ENCODE peak calls at places on chromosomes 12 and 14, in four cellular contexts. One of them, this sample, is unnamed.

GRCh38 chr12:105378821-105379400 is 48.4 kb downstream of the C12orf75 start:
- DNase-seq in adrenal gland: peak
- DNase-seq in colonic mucosa: no peak
- DNase-seq in cardiac muscle cell: peak
- DNase-seq in this sample: no peak

GRCh38 chr14:24143511-24143910 is 2.1 kb upstream of the EMC9 start:
- DNase-seq in adrenal gland: no peak
- DNase-seq in colonic mucosa: no peak
- DNase-seq in cardiac muscle cell: no peak
- DNase-seq in this sample: no peak

GRCh38 chr12:22626429-22626828 is 1.5 kb downstream of the ETNK1 start:
- DNase-seq in adrenal gland: no peak
- DNase-seq in colonic mucosa: no peak
- DNase-seq in cardiac muscle cell: no peak
- DNase-seq in this sample: peak

GRCh38 chr12:3130053-3130805 is 53.0 kb downstream of the TSPAN9 start:
- DNase-seq in adrenal gland: no peak
- DNase-seq in colonic mucosa: no peak
- DNase-seq in cardiac muscle cell: no peak
- DNase-seq in this sample: no peak

GRCh38 chr12:43444940-43445564 is 107.0 kb downstream of the ADAMTS20 start:
- DNase-seq in adrenal gland: no peak
- DNase-seq in colonic mucosa: peak
- DNase-seq in cardiac muscle cell: peak
- DNase-seq in this sample: peak

GRCh38 chr14:81991998-81992397 is 458.3 kb upstream of the SEL1L start:
- DNase-seq in adrenal gland: no peak
- DNase-seq in colonic mucosa: no peak
- DNase-seq in cardiac muscle cell: no peak
- DNase-seq in this sample: no peak

GRCh38 chr12:12561305-12562015 is 1.2 kb downstream of the DUSP16 start:
- DNase-seq in adrenal gland: peak
- DNase-seq in colonic mucosa: peak
- DNase-seq in cardiac muscle cell: peak
- DNase-seq in this sample: peak

GRCh38 chr14:74240794-74241610 is 1.8 kb downstream of the VSX2 start:
- DNase-seq in adrenal gland: no peak
- DNase-seq in colonic mucosa: no peak
- DNase-seq in cardiac muscle cell: peak
- DNase-seq in this sample: no peak

GRCh38 chr12:48183876-48184548 is 568 bp downstream of the CCDC184 start:
- DNase-seq in adrenal gland: peak
- DNase-seq in colonic mucosa: no peak
- DNase-seq in cardiac muscle cell: no peak
- DNase-seq in this sample: no peak

GRCh38 chr12:53122961-53123468 is 19.7 kb downstream of the SOAT2 start:
- DNase-seq in adrenal gland: no peak
- DNase-seq in colonic mucosa: no peak
- DNase-seq in cardiac muscle cell: no peak
- DNase-seq in this sample: peak

GRCh38 chr14:102080183-102081080 is 6.4 kb downstream of the HSP90AA1 start:
- DNase-seq in adrenal gland: no peak
- DNase-seq in colonic mucosa: peak
- DNase-seq in cardiac muscle cell: no peak
- DNase-seq in this sample: no peak

GRCh38 chr14:60721331-60722162 is 2.6 kb downstream of the SIX4 start:
- DNase-seq in adrenal gland: peak
- DNase-seq in colonic mucosa: peak
- DNase-seq in cardiac muscle cell: peak
- DNase-seq in this sample: peak

GRCh38 chr12:99600388-99600787 is 47.2 kb upstream of the GARIN6 start:
- DNase-seq in adrenal gland: no peak
- DNase-seq in colonic mucosa: no peak
- DNase-seq in cardiac muscle cell: no peak
- DNase-seq in this sample: no peak

GRCh38 chr12:6494351-6494743 is 445 bp downstream of the NCAPD2 start:
- DNase-seq in adrenal gland: no peak
- DNase-seq in colonic mucosa: no peak
- DNase-seq in cardiac muscle cell: no peak
- DNase-seq in this sample: no peak

GRCh38 chr14:92963301-92964123 is 40.6 kb downstream of the CHGA start:
- DNase-seq in adrenal gland: no peak
- DNase-seq in colonic mucosa: no peak
- DNase-seq in cardiac muscle cell: no peak
- DNase-seq in this sample: no peak

GRCh38 chr14:101364503-101365328 is 196.6 kb upstream of the DIO3 start:
- DNase-seq in adrenal gland: peak
- DNase-seq in colonic mucosa: peak
- DNase-seq in cardiac muscle cell: no peak
- DNase-seq in this sample: no peak

GRCh38 chr14:87049886-87050820 is 942.8 kb downstream of the GALC start:
- DNase-seq in adrenal gland: no peak
- DNase-seq in colonic mucosa: no peak
- DNase-seq in cardiac muscle cell: peak
- DNase-seq in this sample: no peak

GRCh38 chr12:19186722-19187661 is 57.5 kb downstream of the PLEKHA5 start:
- DNase-seq in adrenal gland: no peak
- DNase-seq in colonic mucosa: no peak
- DNase-seq in cardiac muscle cell: peak
- DNase-seq in this sample: peak

GRCh38 chr14:67728258-67728657 is 26.6 kb downstream of the RDH12 start:
- DNase-seq in adrenal gland: no peak
- DNase-seq in colonic mucosa: no peak
- DNase-seq in cardiac muscle cell: no peak
- DNase-seq in this sample: no peak

GRCh38 chr14:67727361-67727760 is 25.7 kb downstream of the RDH12 start:
- DNase-seq in adrenal gland: no peak
- DNase-seq in colonic mucosa: no peak
- DNase-seq in cardiac muscle cell: no peak
- DNase-seq in this sample: no peak

GRCh38 chr14:67725171-67725570 is 23.5 kb downstream of the RDH12 start:
- DNase-seq in adrenal gland: no peak
- DNase-seq in colonic mucosa: no peak
- DNase-seq in cardiac muscle cell: no peak
- DNase-seq in this sample: no peak

GRCh38 chr14:67733609-67734008 is 31.9 kb downstream of the RDH12 start:
- DNase-seq in adrenal gland: no peak
- DNase-seq in colonic mucosa: no peak
- DNase-seq in cardiac muscle cell: no peak
- DNase-seq in this sample: no peak

GRCh38 chr14:67729072-67729561 is 27.4 kb downstream of the RDH12 start:
- DNase-seq in adrenal gland: no peak
- DNase-seq in colonic mucosa: peak
- DNase-seq in cardiac muscle cell: no peak
- DNase-seq in this sample: no peak
- H3K27ac ChIP-seq in adrenal gland: no peak
- H3K27ac ChIP-seq in colonic mucosa: peak
- H3K27ac ChIP-seq in cardiac muscle cell: no peak
- H3K27ac ChIP-seq in this sample: no peak

GRCh38 chr14:91729756-91730155 is 2.1 kb downstream of the CATSPERB start:
- DNase-seq in adrenal gland: no peak
- DNase-seq in colonic mucosa: no peak
- DNase-seq in cardiac muscle cell: no peak
- DNase-seq in this sample: no peak
- H3K27ac ChIP-seq in adrenal gland: no peak
- H3K27ac ChIP-seq in colonic mucosa: no peak
- H3K27ac ChIP-seq in cardiac muscle cell: no peak
- H3K27ac ChIP-seq in this sample: no peak

DNA sequence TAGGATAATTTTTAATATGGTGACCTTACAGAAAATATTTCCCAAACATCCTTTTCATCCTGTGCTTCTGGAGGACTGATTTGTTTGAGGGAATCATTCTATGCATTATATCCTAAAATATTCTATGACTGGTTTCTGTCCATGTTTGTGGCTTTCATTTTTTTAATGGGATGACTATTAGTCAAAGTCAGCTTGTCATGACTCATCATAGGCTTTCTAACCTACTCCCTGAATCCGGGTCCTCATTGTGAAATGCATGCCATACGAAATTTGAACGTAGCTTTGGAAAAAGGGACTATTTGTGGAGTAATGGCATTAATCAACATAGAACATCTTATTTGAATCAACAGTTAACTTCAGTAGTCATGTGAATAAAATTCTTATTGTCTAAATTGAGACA is 10.6 kb upstream of the TCTN2 start:
- DNase-seq in adrenal gland: no peak
- DNase-seq in colonic mucosa: no peak
- DNase-seq in cardiac muscle cell: no peak
- DNase-seq in this sample: peak
- H3K27ac ChIP-seq in adrenal gland: peak
- H3K27ac ChIP-seq in colonic mucosa: no peak
- H3K27ac ChIP-seq in cardiac muscle cell: no peak
- H3K27ac ChIP-seq in this sample: peak

GRCh38 chr14:94144765-94145164 is 15.4 kb upstream of the IFI27L2 start:
- DNase-seq in adrenal gland: no peak
- DNase-seq in colonic mucosa: no peak
- DNase-seq in cardiac muscle cell: no peak
- DNase-seq in this sample: no peak

GRCh38 chr14:94142836-94143235 is 13.4 kb upstream of the IFI27L2 start:
- DNase-seq in adrenal gland: no peak
- DNase-seq in colonic mucosa: no peak
- DNase-seq in cardiac muscle cell: no peak
- DNase-seq in this sample: no peak

GRCh38 chr14:94142247-94142646 is 12.8 kb upstream of the IFI27L2 start:
- DNase-seq in adrenal gland: no peak
- DNase-seq in colonic mucosa: no peak
- DNase-seq in cardiac muscle cell: no peak
- DNase-seq in this sample: no peak

GRCh38 chr14:94143239-94143638 is 13.8 kb upstream of the IFI27L2 start:
- DNase-seq in adrenal gland: no peak
- DNase-seq in colonic mucosa: no peak
- DNase-seq in cardiac muscle cell: peak
- DNase-seq in this sample: no peak

GRCh38 chr14:94143711-94144110 is 14.3 kb upstream of the IFI27L2 start:
- DNase-seq in adrenal gland: no peak
- DNase-seq in colonic mucosa: no peak
- DNase-seq in cardiac muscle cell: no peak
- DNase-seq in this sample: no peak
- H3K27ac ChIP-seq in adrenal gland: no peak
- H3K27ac ChIP-seq in colonic mucosa: no peak
- H3K27ac ChIP-seq in cardiac muscle cell: no peak
- H3K27ac ChIP-seq in this sample: no peak

GRCh38 chr12:83261998-83262397 is 575.3 kb downstream of the TMTC2 start:
- DNase-seq in adrenal gland: no peak
- DNase-seq in colonic mucosa: no peak
- DNase-seq in cardiac muscle cell: no peak
- DNase-seq in this sample: no peak
- H3K27ac ChIP-seq in adrenal gland: no peak
- H3K27ac ChIP-seq in colonic mucosa: no peak
- H3K27ac ChIP-seq in cardiac muscle cell: no peak
- H3K27ac ChIP-seq in this sample: no peak

GRCh38 chr14:91258021-91258618 is 13.6 kb upstream of the GPR68 start:
- DNase-seq in adrenal gland: no peak
- DNase-seq in colonic mucosa: no peak
- DNase-seq in cardiac muscle cell: no peak
- DNase-seq in this sample: peak
- H3K27ac ChIP-seq in adrenal gland: no peak
- H3K27ac ChIP-seq in colonic mucosa: peak
- H3K27ac ChIP-seq in cardiac muscle cell: no peak
- H3K27ac ChIP-seq in this sample: no peak

GRCh38 chr14:91031668-91032067 is 28.8 kb downstream of the RPS6KA5 start:
- DNase-seq in adrenal gland: no peak
- DNase-seq in colonic mucosa: no peak
- DNase-seq in cardiac muscle cell: no peak
- DNase-seq in this sample: no peak

GRCh38 chr14:91036741-91037469 is 23.5 kb downstream of the RPS6KA5 start:
- DNase-seq in adrenal gland: no peak
- DNase-seq in colonic mucosa: no peak
- DNase-seq in cardiac muscle cell: no peak
- DNase-seq in this sample: no peak

GRCh38 chr14:91029451-91030217 is 30.8 kb downstream of the RPS6KA5 start:
- DNase-seq in adrenal gland: no peak
- DNase-seq in colonic mucosa: no peak
- DNase-seq in cardiac muscle cell: no peak
- DNase-seq in this sample: no peak

GRCh38 chr14:91035855-91036254 is 24.6 kb downstream of the RPS6KA5 start:
- DNase-seq in adrenal gland: no peak
- DNase-seq in colonic mucosa: no peak
- DNase-seq in cardiac muscle cell: no peak
- DNase-seq in this sample: no peak

GRCh38 chr14:91032250-91032649 is 28.2 kb downstream of the RPS6KA5 start:
- DNase-seq in adrenal gland: no peak
- DNase-seq in colonic mucosa: no peak
- DNase-seq in cardiac muscle cell: no peak
- DNase-seq in this sample: no peak
- H3K27ac ChIP-seq in adrenal gland: no peak
- H3K27ac ChIP-seq in colonic mucosa: no peak
- H3K27ac ChIP-seq in cardiac muscle cell: no peak
- H3K27ac ChIP-seq in this sample: no peak

This sample was measured in astrocyte.